ENCODE peak calls at places on chromosome 1, in five cellular contexts. D is GM20000; C is activated T-helper 1 cell treated with anti-CD3 and anti-CD28 coated beads, Interleukin-2, amount 50 U/mL, for 16 hours; X is CD8-positive, alpha-beta T cell; U is stimulated activated CD4-positive, alpha-beta T cell treated with anti-CD3 and anti-CD28 coated beads, Interleukin-2, amount 100 ng/mL, for 48 hours. M is an unnamed sample.

GRCh38 chr1:61631436-61631835 is 93.5 kb downstream of the TM2D1 start:
- DNase-seq in D (no peak), X (no peak), U (no peak), C (no peak), M (no peak)

GRCh38 chr1:24567792-24568388 is 12.0 kb downstream of the NCMAP start:
- DNase-seq in D (no peak), U (no peak), X (no peak), C (no peak), M (no peak)

GRCh38 chr1:202505356-202505755 is 156.9 kb downstream of the PPP1R12B start:
- DNase-seq in U (no peak), X (no peak), D (no peak), C (no peak), M (no peak)

GRCh38 chr1:230827081-230827681 is 41.1 kb downstream of the C1orf198 start:
- DNase-seq in X (no peak), D (no peak), C (no peak), U (no peak), M (no peak)

GRCh38 chr1:57600424-57600823 is 176.6 kb upstream of the DAB1 start:
- DNase-seq in X (no peak), C (no peak), D (no peak), U (no peak), M (no peak)

GRCh38 chr1:242690849-242691602 is 166.5 kb upstream of the PLD5 start:
- DNase-seq in C (no peak), D (no peak), X (no peak), U (no peak), M (no peak)

GRCh38 chr1:228037401-228038386 is 30.9 kb downstream of the WNT3A start:
- DNase-seq in D (peak), C (no peak), X (no peak), U (peak), M (no peak)

GRCh38 chr1:196152975-196153374 is 455.3 kb downstream of the KCNT2 start:
- DNase-seq in C (no peak), U (no peak), X (no peak), D (no peak), M (no peak)

GRCh38 chr1:220682901-220683576 is 7.1 kb upstream of the C1orf115 start:
- DNase-seq in X (no peak), U (no peak), C (no peak), D (no peak), M (no peak)